ENCODE peak calls at places on chromosomes 2 and 18, in eight cellular contexts. T is mesothelial cell of epicardium; U is stimulated activated naive B cell treated with anti-CD40 and anti-IgM and Interleukin-4, amounts not matched to agents 10 μg/mL and 1 μg/mL and 100 μg/mL, for 72 hours; R is AML-193; Q is T-helper 9 cell; C is Peyer's patch; V is K562; S is NCI-H2029 treated with DMSO at 0.1 percent for 48 hours. A is an unnamed sample.

GRCh38 chr2:172097557-172098131 is 5.1 kb downstream of the DLX2 start:
- DNase-seq in T (no peak), U (no peak), R (no peak), Q (no peak), C (no peak), V (peak), S (no peak), A (no peak)

GRCh38 chr2:240498171-240498957 is 59.4 kb downstream of the ANKMY1 start:
- DNase-seq in T (no peak), U (no peak), R (no peak), Q (no peak), C (no peak), V (no peak), S (no peak), A (no peak)

GRCh38 chr2:201465524-201465971 is 14.0 kb downstream of the STRADB start:
- DNase-seq in T (no peak), U (no peak), R (no peak), Q (no peak), C (no peak), V (no peak), S (no peak), A (no peak)

GRCh38 chr18:79903787-79904356 is 47.6 kb downstream of the SLC66A2 start:
- DNase-seq in T (no peak), U (no peak), R (no peak), Q (no peak), C (no peak), V (no peak), S (no peak), A (no peak)

GRCh38 chr2:235613671-235614070 is 119.8 kb downstream of the AGAP1 start:
- DNase-seq in T (no peak), U (no peak), R (no peak), Q (no peak), C (no peak), V (no peak), S (no peak), A (no peak)

GRCh38 chr2:201266629-201267028 is 6.3 kb downstream of the CASP8 start:
- DNase-seq in T (no peak), U (no peak), R (no peak), Q (no peak), C (no peak), V (no peak), S (no peak), A (no peak)

GRCh38 chr2:102367331-102367971 is 11.9 kb downstream of the IL18R1 start:
- DNase-seq in T (no peak), U (no peak), R (no peak), Q (no peak), C (no peak), V (no peak), S (no peak), A (peak)

GRCh38 chr2:117019357-117019756 is 795.1 kb upstream of the DDX18 start:
- DNase-seq in T (no peak), U (no peak), R (no peak), Q (no peak), C (no peak), V (no peak), S (no peak), A (no peak)

GRCh38 chr2:172887280-172887679 is 151.6 kb downstream of the RAPGEF4 start:
- DNase-seq in T (no peak), U (no peak), R (no peak), Q (no peak), C (no peak), V (no peak), S (no peak), A (no peak)

GRCh38 chr2:166074011-166074410 is 53.8 kb downstream of the SCN1A start:
- DNase-seq in T (no peak), U (no peak), R (no peak), Q (no peak), C (no peak), V (no peak), S (no peak), A (no peak)

GRCh38 chr18:43662657-43663056 is 385.4 kb upstream of the SYT4 start:
- DNase-seq in T (no peak), U (no peak), R (no peak), Q (no peak), C (no peak), V (no peak), S (no peak), A (no peak)

GRCh38 chr2:109128466-109129355 is at the start of gene SH3RF3:
- DNase-seq in T (no peak), U (peak), R (peak), Q (no peak), C (no peak), V (no peak), S (no peak), A (peak)

GRCh38 chr2:157468931-157469708 is 25.2 kb upstream of the CYTIP start:
- DNase-seq in T (no peak), U (peak), R (peak), Q (no peak), C (peak), V (no peak), S (no peak), A (peak)

GRCh38 chr2:58666571-58666970 is 425.4 kb upstream of the FANCL start:
- DNase-seq in T (no peak), U (no peak), R (no peak), Q (no peak), C (no peak), V (no peak), S (no peak), A (no peak)

GRCh38 chr2:10310489-10310888 is 7.8 kb downstream of the HPCAL1 start:
- DNase-seq in T (no peak), U (no peak), R (no peak), Q (no peak), C (no peak), V (no peak), S (no peak), A (no peak)

GRCh38 chr2:239690651-239691631 is 290.1 kb upstream of the HDAC4 start:
- DNase-seq in T (no peak), U (no peak), R (no peak), Q (no peak), C (peak), V (peak), S (no peak), A (no peak)

GRCh38 chr18:478679-479078 is 21.8 kb downstream of the COLEC12 start:
- DNase-seq in T (no peak), U (no peak), R (no peak), Q (no peak), C (no peak), V (no peak), S (no peak), A (no peak)

GRCh38 chr2:23563151-23563550 is 178.2 kb downstream of the KLHL29 start:
- DNase-seq in T (no peak), U (no peak), R (no peak), Q (no peak), C (no peak), V (no peak), S (no peak), A (no peak)

GRCh38 chr2:216589779-216590178 is 43.4 kb upstream of the IGFBP2 start:
- DNase-seq in T (no peak), U (no peak), R (no peak), Q (no peak), C (no peak), V (no peak), S (no peak), A (no peak)

GRCh38 chr18:74760436-74760835 is 162.8 kb downstream of the ZNF407 start:
- DNase-seq in T (no peak), U (no peak), R (no peak), Q (no peak), C (no peak), V (no peak), S (no peak), A (no peak)

GRCh38 chr2:224584768-224585204 is 377 bp downstream of the CUL3 start:
- DNase-seq in T (peak), U (peak), R (peak), Q (peak), C (peak), V (peak), S (no peak), A (peak)

GRCh38 chr2:235049069-235049468 is 97.3 kb downstream of the SH3BP4 start:
- DNase-seq in T (no peak), U (no peak), R (no peak), Q (no peak), C (no peak), V (no peak), S (no peak), A (no peak)

GRCh38 chr2:132676999-132677398 is 7.0 kb upstream of the LYPD1 start:
- DNase-seq in T (no peak), U (no peak), R (no peak), Q (no peak), C (no peak), V (no peak), S (no peak), A (no peak)

GRCh38 chr18:48843162-48843561 is 107.6 kb downstream of the SMAD7 start:
- DNase-seq in T (no peak), U (no peak), R (no peak), Q (no peak), C (no peak), V (no peak), S (no peak), A (no peak)

A was measured in immature natural killer cell.